ENCODE peak calls at places on chromosomes 3 and 15, in four cellular contexts. R is A549, S is HepG2, T is K562. V is an unnamed sample.

GRCh38 chr3:126638790-126639189 is 16.1 kb downstream of the TXNRD3 start:
- DNase-seq in S (no peak), T (no peak), R (no peak), V (no peak)

GRCh38 chr3:109154989-109155388 is 18.5 kb downstream of the C3orf85 start:
- DNase-seq in T (no peak), R (no peak), S (no peak), V (no peak)

GRCh38 chr3:12648384-12648959 is 15.4 kb downstream of the RAF1 start:
- DNase-seq in T (no peak), S (no peak), R (no peak), V (no peak)

GRCh38 chr3:136464502-136464901 is 214.4 kb downstream of the PCCB start:
- DNase-seq in R (no peak), S (no peak), T (no peak), V (no peak)

GRCh38 chr3:136838641-136839555 is 20.0 kb downstream of the SLC35G2 start:
- DNase-seq in T (peak; percentile 26), S (no peak), R (no peak), V (no peak)

GRCh38 chr15:69388259-69388658 is 25.9 kb upstream of the KIF23 start:
- DNase-seq in R (no peak), T (no peak), S (no peak), V (no peak)

GRCh38 chr3:141410408-141410807 is 42.1 kb downstream of the ZBTB38 start:
- DNase-seq in R (no peak), T (no peak), S (no peak), V (no peak)

GRCh38 chr15:80861776-80862175 is 82.6 kb downstream of the CEMIP start:
- DNase-seq in R (no peak), T (no peak), S (no peak), V (no peak)

GRCh38 chr3:178182337-178182761 is 353.9 kb upstream of the KCNMB2 start:
- DNase-seq in R (no peak), T (no peak), S (no peak), V (no peak)

GRCh38 chr3:98581474-98581873 is 11.9 kb downstream of the CPOX start:
- DNase-seq in S (no peak), T (no peak), R (no peak), V (no peak)

GRCh38 chr15:68672781-68673205 is 94.0 kb downstream of the CORO2B start:
- DNase-seq in T (no peak), R (no peak), S (no peak), V (peak; percentile 49)

GRCh38 chr15:38872732-38873131 is 308.1 kb upstream of the RASGRP1 start:
- DNase-seq in R (no peak), S (no peak), T (no peak), V (peak; percentile 37)

GRCh38 chr3:5022187-5022965 is 43.1 kb downstream of the BHLHE40 start:
- DNase-seq in S (peak; percentile 56), T (no peak), R (no peak), V (no peak)

GRCh38 chr15:29268706-29269484 is 727 bp downstream of the NSMCE3 start:
- DNase-seq in R (peak; percentile 13), S (no peak), T (peak; percentile 28), V (peak; percentile 31)

GRCh38 chr3:87236093-87236492 is 9.0 kb downstream of the CHMP2B start:
- DNase-seq in S (no peak), T (no peak), R (no peak), V (no peak)

GRCh38 chr3:5806192-5806591 is 618.7 kb downstream of the EDEM1 start:
- DNase-seq in T (no peak), S (no peak), R (no peak), V (no peak)

GRCh38 chr3:195872800-195873199 is 35.6 kb downstream of the TNK2 start:
- DNase-seq in T (no peak), S (no peak), R (no peak), V (no peak)

GRCh38 chr3:35505181-35505580 is 134.1 kb upstream of the ARPP21 start:
- DNase-seq in S (no peak), T (no peak), R (no peak), V (peak; percentile 77)
- TF ChIP-seq HMGXB4 in S (no peak), T (no peak), R (no peak), V (no peak)

GRCh38 chr3:81929697-81930096 is 168.3 kb upstream of the GBE1 start:
- DNase-seq in S (no peak), T (peak; percentile 5), R (no peak), V (no peak)
- TF ChIP-seq HMGXB4 in S (no peak), T (no peak), R (no peak), V (no peak)

GRCh38 chr15:37246856-37247255 is 146.5 kb upstream of the MEIS2 start:
- DNase-seq in R (no peak), S (no peak), T (no peak), V (peak; percentile 21)
- TF ChIP-seq HMGXB4 in R (no peak), S (no peak), T (no peak), V (no peak)

GRCh38 chr15:48866141-48866563 is 11.8 kb upstream of the EID1 start:
- DNase-seq in T (no peak), R (no peak), S (no peak), V (no peak)
- TF ChIP-seq HMGXB4 in T (no peak), R (no peak), S (no peak), V (no peak)

GRCh38 chr3:112437146-112438022 is 61.9 kb downstream of the BTLA start:
- DNase-seq in S (peak; percentile 9), T (no peak), R (no peak), V (no peak)
- TF ChIP-seq HMGXB4 in S (no peak), T (no peak), R (no peak), V (no peak)

GRCh38 chr3:8371955-8372600 is 129.5 kb upstream of the LMCD1 start:
- DNase-seq in S (peak; percentile 27), R (no peak), T (no peak), V (no peak)
- TF ChIP-seq HMGXB4 in S (no peak), R (no peak), T (no peak), V (no peak)

V was measured in WTC11.